ENCODE peak calls at places on chromosomes 5 and 9, in nine cellular contexts. One of them, this sample, is unnamed.

GRCh38 chr9:98109052-98109451 is 10.0 kb downstream of the TRIM14 start:
- DNase-seq in HCT116: no peak
- DNase-seq in body of pancreas: no peak
- DNase-seq in heart left ventricle: no peak
- DNase-seq in transverse colon: no peak
- DNase-seq in Peyer's patch: peak; percentile 35
- DNase-seq in testis: no peak
- DNase-seq in uterus: no peak
- DNase-seq in K562: no peak
- DNase-seq in this sample: no peak

GRCh38 chr9:78235296-78235770 is 542 bp upstream of the CEP78 start:
- DNase-seq in uterus: no peak
- DNase-seq in testis: no peak
- DNase-seq in heart left ventricle: no peak
- DNase-seq in transverse colon: no peak
- DNase-seq in body of pancreas: no peak
- DNase-seq in K562: no peak
- DNase-seq in HCT116: no peak
- DNase-seq in Peyer's patch: no peak
- DNase-seq in this sample: no peak

GRCh38 chr5:148740966-148741742 is 85.3 kb upstream of the ADRB2 start:
- DNase-seq in Peyer's patch: no peak
- DNase-seq in testis: no peak
- DNase-seq in transverse colon: no peak
- DNase-seq in K562: peak; percentile 35
- DNase-seq in heart left ventricle: no peak
- DNase-seq in HCT116: peak; percentile 54
- DNase-seq in uterus: no peak
- DNase-seq in body of pancreas: no peak
- DNase-seq in this sample: no peak

GRCh38 chr9:77087506-77087905 is 68.1 kb downstream of the FOXB2 start:
- DNase-seq in transverse colon: no peak
- DNase-seq in HCT116: no peak
- DNase-seq in body of pancreas: no peak
- DNase-seq in K562: no peak
- DNase-seq in uterus: no peak
- DNase-seq in Peyer's patch: no peak
- DNase-seq in testis: no peak
- DNase-seq in heart left ventricle: no peak
- DNase-seq in this sample: no peak

GRCh38 chr9:128102861-128103588 is 24.5 kb downstream of the PTGES2 start:
- DNase-seq in body of pancreas: peak; percentile 89
- DNase-seq in heart left ventricle: no peak
- DNase-seq in Peyer's patch: no peak
- DNase-seq in uterus: peak; percentile 66
- DNase-seq in HCT116: no peak
- DNase-seq in K562: no peak
- DNase-seq in transverse colon: no peak
- DNase-seq in testis: peak; percentile 79
- DNase-seq in this sample: no peak

GRCh38 chr9:35603506-35603985 is 1.5 kb upstream of the TESK1 start:
- DNase-seq in K562: no peak
- DNase-seq in HCT116: no peak
- DNase-seq in testis: peak; percentile 70
- DNase-seq in body of pancreas: peak; percentile 57
- DNase-seq in uterus: peak; percentile 88
- DNase-seq in transverse colon: peak; percentile 65
- DNase-seq in Peyer's patch: peak; percentile 46
- DNase-seq in heart left ventricle: peak; percentile 45
- DNase-seq in this sample: peak; percentile 67

GRCh38 chr9:125989524-125990180 is 242.5 kb downstream of the PBX3 start:
- DNase-seq in Peyer's patch: no peak
- DNase-seq in transverse colon: no peak
- DNase-seq in uterus: no peak
- DNase-seq in testis: no peak
- DNase-seq in K562: no peak
- DNase-seq in body of pancreas: no peak
- DNase-seq in heart left ventricle: no peak
- DNase-seq in HCT116: no peak
- DNase-seq in this sample: no peak

GRCh38 chr9:119811030-119811429 is 441.8 kb upstream of the BRINP1 start:
- DNase-seq in HCT116: no peak
- DNase-seq in testis: no peak
- DNase-seq in body of pancreas: no peak
- DNase-seq in heart left ventricle: no peak
- DNase-seq in K562: no peak
- DNase-seq in Peyer's patch: no peak
- DNase-seq in uterus: no peak
- DNase-seq in transverse colon: no peak
- DNase-seq in this sample: no peak

GRCh38 chr9:4902135-4902475 is 83.0 kb upstream of the JAK2 start:
- DNase-seq in uterus: no peak
- DNase-seq in HCT116: no peak
- DNase-seq in Peyer's patch: no peak
- DNase-seq in heart left ventricle: no peak
- DNase-seq in testis: no peak
- DNase-seq in body of pancreas: no peak
- DNase-seq in K562: no peak
- DNase-seq in transverse colon: no peak
- DNase-seq in this sample: no peak

GRCh38 chr9:86408121-86408520 is 53.9 kb upstream of the TUT7 start:
- DNase-seq in heart left ventricle: no peak
- DNase-seq in uterus: no peak
- DNase-seq in HCT116: no peak
- DNase-seq in testis: no peak
- DNase-seq in K562: no peak
- DNase-seq in Peyer's patch: no peak
- DNase-seq in transverse colon: no peak
- DNase-seq in body of pancreas: no peak
- DNase-seq in this sample: no peak
- TF ChIP-seq POLR2A in heart left ventricle: no peak
- TF ChIP-seq POLR2A in uterus: no peak
- TF ChIP-seq POLR2A in HCT116: no peak
- TF ChIP-seq POLR2A in testis: no peak
- TF ChIP-seq POLR2A in K562: no peak
- TF ChIP-seq POLR2A in Peyer's patch: no peak
- TF ChIP-seq POLR2A in transverse colon: no peak
- TF ChIP-seq POLR2A in body of pancreas: no peak
- TF ChIP-seq POLR2A in this sample: no peak

GRCh38 chr9:92278117-92278516 is 15.4 kb downstream of the IARS1 start:
- DNase-seq in body of pancreas: no peak
- DNase-seq in testis: no peak
- DNase-seq in transverse colon: no peak
- DNase-seq in K562: no peak
- DNase-seq in heart left ventricle: no peak
- DNase-seq in HCT116: no peak
- DNase-seq in uterus: no peak
- DNase-seq in Peyer's patch: no peak
- DNase-seq in this sample: no peak

GRCh38 chr9:92276223-92277007 is 17.1 kb downstream of the IARS1 start:
- DNase-seq in HCT116: no peak
- DNase-seq in K562: no peak
- DNase-seq in heart left ventricle: no peak
- DNase-seq in transverse colon: no peak
- DNase-seq in body of pancreas: no peak
- DNase-seq in testis: no peak
- DNase-seq in uterus: peak; percentile 65
- DNase-seq in Peyer's patch: no peak
- DNase-seq in this sample: no peak

GRCh38 chr9:92275541-92275940 is 18.0 kb downstream of the IARS1 start:
- DNase-seq in testis: no peak
- DNase-seq in uterus: no peak
- DNase-seq in HCT116: no peak
- DNase-seq in heart left ventricle: no peak
- DNase-seq in K562: no peak
- DNase-seq in body of pancreas: no peak
- DNase-seq in transverse colon: no peak
- DNase-seq in Peyer's patch: no peak
- DNase-seq in this sample: no peak

GRCh38 chr9:92279302-92279701 is 14.2 kb downstream of the IARS1 start:
- DNase-seq in testis: no peak
- DNase-seq in uterus: no peak
- DNase-seq in body of pancreas: no peak
- DNase-seq in HCT116: no peak
- DNase-seq in K562: no peak
- DNase-seq in transverse colon: no peak
- DNase-seq in heart left ventricle: no peak
- DNase-seq in Peyer's patch: no peak
- DNase-seq in this sample: no peak
- H3K4me3 ChIP-seq in testis: no peak overlapping the region
- H3K4me3 ChIP-seq in uterus: no peak overlapping the region
- H3K4me3 ChIP-seq in body of pancreas: no peak overlapping the region
- H3K4me3 ChIP-seq in HCT116: no peak overlapping the region
- H3K4me3 ChIP-seq in K562: no peak overlapping the region
- H3K4me3 ChIP-seq in transverse colon: no peak overlapping the region
- H3K4me3 ChIP-seq in heart left ventricle: no peak overlapping the region
- H3K4me3 ChIP-seq in Peyer's patch: no peak overlapping the region
- H3K4me3 ChIP-seq in this sample: no peak overlapping the region

DNA sequence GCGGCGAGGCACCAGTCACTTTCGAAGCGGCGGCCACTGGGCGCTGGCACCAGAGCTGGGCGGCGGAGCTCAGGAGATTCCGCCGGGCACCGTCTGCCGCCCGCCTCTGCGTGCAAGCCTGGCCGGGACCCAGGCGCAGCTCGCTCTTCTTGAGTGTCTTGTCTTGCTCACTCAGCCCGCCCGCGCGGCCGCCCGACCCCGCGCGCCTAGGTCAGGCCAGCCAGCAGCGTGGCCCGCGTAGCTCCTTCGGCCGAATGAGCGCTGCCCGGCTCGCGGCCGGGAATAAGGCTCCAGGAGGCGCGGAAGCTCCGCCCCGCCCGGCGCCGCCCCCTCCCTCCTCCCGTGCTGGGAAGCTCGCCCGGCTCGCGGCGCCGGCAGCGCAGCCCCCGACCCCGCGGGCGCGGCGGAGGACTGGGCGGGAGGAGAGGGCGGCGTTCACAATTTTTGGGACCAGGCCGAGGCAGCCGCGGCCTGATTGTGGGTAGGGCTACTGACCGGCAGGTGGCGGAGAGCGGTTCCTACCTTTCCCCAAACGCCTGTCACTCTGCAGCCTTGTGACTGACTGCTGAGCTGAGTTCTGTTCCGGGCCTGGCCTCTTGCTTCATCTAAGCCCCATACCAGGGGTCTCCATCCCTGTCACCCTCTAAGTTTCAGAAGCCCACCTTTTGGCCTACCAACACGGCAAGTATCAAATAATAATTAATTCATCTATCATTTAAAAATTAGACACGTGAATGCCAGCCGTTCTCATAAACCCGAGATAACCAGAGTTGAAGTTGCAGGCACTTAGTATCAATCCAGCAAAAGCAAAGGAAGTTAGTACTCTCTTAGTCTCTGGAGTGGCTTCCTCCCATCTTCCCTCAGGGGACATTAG is at the start of gene HBEGF:
- DNase-seq in Peyer's patch: peak; percentile 59
- DNase-seq in K562: peak; percentile 93
- DNase-seq in heart left ventricle: peak; percentile 90
- DNase-seq in uterus: peak; percentile 80
- DNase-seq in body of pancreas: peak; percentile 88
- DNase-seq in transverse colon: peak; percentile 90
- DNase-seq in HCT116: peak; percentile 74
- DNase-seq in testis: peak; percentile 90
- DNase-seq in this sample: peak; percentile 82
- TF ChIP-seq POLR2A in Peyer's patch: peak; percentile 95
- TF ChIP-seq POLR2A in K562: peak; percentile 49
- TF ChIP-seq POLR2A in heart left ventricle: peak; percentile 79
- TF ChIP-seq POLR2A in uterus: peak; percentile 95
- TF ChIP-seq POLR2A in body of pancreas: peak; percentile 93
- TF ChIP-seq POLR2A in transverse colon: peak; percentile 89
- TF ChIP-seq POLR2A in HCT116: peak; percentile 82
- TF ChIP-seq POLR2A in testis: peak; percentile 73
- TF ChIP-seq POLR2A in this sample: no peak

GRCh38 chr5:141691867-141692532 is 10.0 kb upstream of the ARAP3 start:
- DNase-seq in Peyer's patch: peak; percentile 83
- DNase-seq in transverse colon: peak; percentile 91
- DNase-seq in K562: peak; percentile 84
- DNase-seq in heart left ventricle: peak; percentile 87
- DNase-seq in uterus: peak; percentile 74
- DNase-seq in testis: peak; percentile 91
- DNase-seq in HCT116: peak; percentile 51
- DNase-seq in body of pancreas: peak; percentile 89
- DNase-seq in this sample: peak; percentile 71
- H3K4me3 ChIP-seq in Peyer's patch: peak overlapping the region; percentile 43
- H3K4me3 ChIP-seq in transverse colon: peak overlapping the region; percentile 32
- H3K4me3 ChIP-seq in K562: peak overlapping the region; percentile 17
- H3K4me3 ChIP-seq in heart left ventricle: peak overlapping the region; percentile 47
- H3K4me3 ChIP-seq in uterus: no peak overlapping the region
- H3K4me3 ChIP-seq in testis: peak overlapping the region; percentile 32
- H3K4me3 ChIP-seq in HCT116: no peak overlapping the region
- H3K4me3 ChIP-seq in body of pancreas: no peak overlapping the region
- H3K4me3 ChIP-seq in this sample: no peak overlapping the region

DNA sequence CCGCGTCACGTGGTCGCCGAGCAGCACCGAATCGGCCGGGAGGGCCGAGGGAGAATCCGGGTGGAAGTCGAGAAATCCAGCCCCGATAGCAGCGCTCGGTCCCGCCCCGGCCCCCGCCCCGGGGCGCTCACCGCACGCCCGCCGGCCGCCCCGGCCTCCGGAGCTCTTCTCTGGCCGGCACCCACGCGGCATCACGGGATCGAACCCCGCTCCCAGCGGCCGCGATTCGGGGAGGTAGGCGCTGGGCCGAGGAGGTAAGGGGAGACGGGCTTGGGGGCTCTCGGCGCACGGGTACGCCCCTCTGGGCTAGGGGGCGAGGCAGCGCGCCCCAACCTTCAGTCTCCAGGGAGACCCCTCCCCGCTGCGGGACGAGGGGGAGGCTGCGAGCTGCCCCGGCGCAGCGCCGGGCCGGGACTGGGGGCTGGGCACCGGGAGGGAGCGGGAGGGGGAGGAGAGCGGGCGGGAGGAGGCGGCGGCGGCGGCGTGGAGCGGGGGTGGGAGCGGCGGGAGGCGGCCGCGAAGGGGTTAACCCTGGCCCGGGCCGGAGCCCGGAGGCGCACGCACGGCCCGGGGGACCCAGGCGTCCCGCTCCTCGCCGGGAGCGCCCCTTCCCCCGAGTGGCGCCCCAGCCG is 22.0 kb upstream of the NDST1 start:
- DNase-seq in Peyer's patch: peak; percentile 29
- DNase-seq in body of pancreas: peak; percentile 59
- DNase-seq in heart left ventricle: peak; percentile 75
- DNase-seq in HCT116: no peak
- DNase-seq in testis: peak; percentile 78
- DNase-seq in K562: peak; percentile 79
- DNase-seq in uterus: peak; percentile 69
- DNase-seq in transverse colon: peak; percentile 63
- DNase-seq in this sample: no peak
- TF ChIP-seq POLR2A in Peyer's patch: peak; percentile 15
- TF ChIP-seq POLR2A in body of pancreas: peak; percentile 50
- TF ChIP-seq POLR2A in heart left ventricle: no peak
- TF ChIP-seq POLR2A in HCT116: no peak
- TF ChIP-seq POLR2A in testis: no peak
- TF ChIP-seq POLR2A in K562: peak; percentile 69
- TF ChIP-seq POLR2A in uterus: peak; percentile 43
- TF ChIP-seq POLR2A in transverse colon: peak; percentile 47
- TF ChIP-seq POLR2A in this sample: no peak

GRCh38 chr5:72557576-72558336 is 50.5 kb upstream of the ZNF366 start:
- DNase-seq in Peyer's patch: no peak
- DNase-seq in testis: no peak
- DNase-seq in HCT116: no peak
- DNase-seq in body of pancreas: no peak
- DNase-seq in heart left ventricle: no peak
- DNase-seq in uterus: no peak
- DNase-seq in K562: no peak
- DNase-seq in transverse colon: no peak
- DNase-seq in this sample: no peak
- H3K4me3 ChIP-seq in Peyer's patch: no peak overlapping the region
- H3K4me3 ChIP-seq in testis: no peak overlapping the region
- H3K4me3 ChIP-seq in HCT116: no peak overlapping the region
- H3K4me3 ChIP-seq in body of pancreas: no peak overlapping the region
- H3K4me3 ChIP-seq in heart left ventricle: no peak overlapping the region
- H3K4me3 ChIP-seq in uterus: no peak overlapping the region
- H3K4me3 ChIP-seq in K562: no peak overlapping the region
- H3K4me3 ChIP-seq in transverse colon: no peak overlapping the region
- H3K4me3 ChIP-seq in this sample: no peak overlapping the region